ENCODE peak calls at places on chromosomes 7 and 10, in eight cellular contexts. One of them, this sample, is unnamed.

GRCh38 chr7:119482671-119483070 is 790.3 kb upstream of the KCND2 start:
- DNase-seq in Panc1: no peak
- DNase-seq in psoas muscle: no peak
- DNase-seq in ovary: no peak
- DNase-seq in stomach: no peak
- DNase-seq in fibroblast of lung: no peak
- DNase-seq in cardiac muscle cell: no peak
- DNase-seq in choroid plexus epithelial cell: no peak
- DNase-seq in this sample: no peak

GRCh38 chr7:132376361-132377013 is 199.8 kb downstream of the PLXNA4 start:
- DNase-seq in Panc1: no peak
- DNase-seq in psoas muscle: no peak
- DNase-seq in ovary: no peak
- DNase-seq in stomach: no peak
- DNase-seq in fibroblast of lung: no peak
- DNase-seq in cardiac muscle cell: no peak
- DNase-seq in choroid plexus epithelial cell: no peak
- DNase-seq in this sample: no peak

GRCh38 chr10:117408436-117409384 is 33.5 kb upstream of the PDZD8 start:
- DNase-seq in Panc1: no peak
- DNase-seq in psoas muscle: no peak
- DNase-seq in ovary: no peak
- DNase-seq in stomach: no peak
- DNase-seq in fibroblast of lung: no peak
- DNase-seq in cardiac muscle cell: no peak
- DNase-seq in choroid plexus epithelial cell: no peak
- DNase-seq in this sample: no peak

GRCh38 chr7:121395494-121395960 is 581 bp downstream of the FAM3C start:
- DNase-seq in Panc1: no peak
- DNase-seq in psoas muscle: no peak
- DNase-seq in ovary: no peak
- DNase-seq in stomach: peak
- DNase-seq in fibroblast of lung: peak
- DNase-seq in cardiac muscle cell: no peak
- DNase-seq in choroid plexus epithelial cell: peak
- DNase-seq in this sample: no peak

GRCh38 chr10:73577788-73578187 is 13.4 kb downstream of the USP54 start:
- DNase-seq in Panc1: no peak
- DNase-seq in psoas muscle: peak
- DNase-seq in ovary: peak
- DNase-seq in stomach: peak
- DNase-seq in fibroblast of lung: peak
- DNase-seq in cardiac muscle cell: peak
- DNase-seq in choroid plexus epithelial cell: peak
- DNase-seq in this sample: no peak

GRCh38 chr10:51733061-51733460 is 33.7 kb upstream of the CSTF2T start:
- DNase-seq in Panc1: no peak
- DNase-seq in psoas muscle: no peak
- DNase-seq in ovary: no peak
- DNase-seq in stomach: no peak
- DNase-seq in fibroblast of lung: peak
- DNase-seq in cardiac muscle cell: no peak
- DNase-seq in choroid plexus epithelial cell: peak
- DNase-seq in this sample: no peak

GRCh38 chr7:45983720-45984032 is 62.6 kb upstream of the IGFBP3 start:
- DNase-seq in Panc1: no peak
- DNase-seq in psoas muscle: no peak
- DNase-seq in ovary: no peak
- DNase-seq in stomach: no peak
- DNase-seq in fibroblast of lung: no peak
- DNase-seq in cardiac muscle cell: no peak
- DNase-seq in choroid plexus epithelial cell: no peak
- DNase-seq in this sample: no peak

GRCh38 chr10:43073721-43074120 is 3.1 kb upstream of the RET start:
- DNase-seq in Panc1: no peak
- DNase-seq in psoas muscle: peak
- DNase-seq in ovary: no peak
- DNase-seq in stomach: no peak
- DNase-seq in fibroblast of lung: no peak
- DNase-seq in cardiac muscle cell: no peak
- DNase-seq in choroid plexus epithelial cell: no peak
- DNase-seq in this sample: no peak

GRCh38 chr10:99612167-99612831 is 7.9 kb downstream of the SLC25A28 start:
- DNase-seq in Panc1: peak
- DNase-seq in psoas muscle: no peak
- DNase-seq in ovary: no peak
- DNase-seq in stomach: no peak
- DNase-seq in fibroblast of lung: peak
- DNase-seq in cardiac muscle cell: peak
- DNase-seq in choroid plexus epithelial cell: peak
- DNase-seq in this sample: peak

GRCh38 chr7:154503962-154504550 is 451.9 kb downstream of the DPP6 start:
- DNase-seq in Panc1: peak
- DNase-seq in psoas muscle: no peak
- DNase-seq in ovary: no peak
- DNase-seq in stomach: no peak
- DNase-seq in fibroblast of lung: peak
- DNase-seq in cardiac muscle cell: peak
- DNase-seq in choroid plexus epithelial cell: peak
- DNase-seq in this sample: no peak

GRCh38 chr10:125155101-125155500 is 5.3 kb downstream of the CTBP2 start:
- DNase-seq in Panc1: no peak
- DNase-seq in psoas muscle: no peak
- DNase-seq in ovary: no peak
- DNase-seq in stomach: no peak
- DNase-seq in fibroblast of lung: peak
- DNase-seq in cardiac muscle cell: no peak
- DNase-seq in choroid plexus epithelial cell: no peak
- DNase-seq in this sample: no peak

GRCh38 chr10:25858076-25858475 is 76.0 kb upstream of the MYO3A start:
- DNase-seq in Panc1: no peak
- DNase-seq in psoas muscle: no peak
- DNase-seq in ovary: no peak
- DNase-seq in stomach: no peak
- DNase-seq in fibroblast of lung: peak
- DNase-seq in cardiac muscle cell: no peak
- DNase-seq in choroid plexus epithelial cell: no peak
- DNase-seq in this sample: no peak

GRCh38 chr10:80509403-80510161 is 28.1 kb upstream of the SH2D4B start:
- DNase-seq in Panc1: no peak
- DNase-seq in psoas muscle: peak
- DNase-seq in ovary: no peak
- DNase-seq in stomach: no peak
- DNase-seq in fibroblast of lung: peak
- DNase-seq in cardiac muscle cell: no peak
- DNase-seq in choroid plexus epithelial cell: peak
- DNase-seq in this sample: peak

GRCh38 chr10:63069318-63069717 is 63.8 kb upstream of the NRBF2 start:
- DNase-seq in Panc1: no peak
- DNase-seq in psoas muscle: no peak
- DNase-seq in ovary: no peak
- DNase-seq in stomach: no peak
- DNase-seq in fibroblast of lung: no peak
- DNase-seq in cardiac muscle cell: no peak
- DNase-seq in choroid plexus epithelial cell: no peak
- DNase-seq in this sample: no peak

GRCh38 chr7:141737118-141737835 is 881 bp upstream of the SSBP1 start:
- DNase-seq in Panc1: no peak
- DNase-seq in psoas muscle: no peak
- DNase-seq in ovary: no peak
- DNase-seq in stomach: peak
- DNase-seq in fibroblast of lung: peak
- DNase-seq in cardiac muscle cell: no peak
- DNase-seq in choroid plexus epithelial cell: peak
- DNase-seq in this sample: no peak

GRCh38 chr7:69907720-69908119 is 309.4 kb downstream of the AUTS2 start:
- DNase-seq in Panc1: no peak
- DNase-seq in psoas muscle: no peak
- DNase-seq in ovary: no peak
- DNase-seq in stomach: no peak
- DNase-seq in fibroblast of lung: no peak
- DNase-seq in cardiac muscle cell: no peak
- DNase-seq in choroid plexus epithelial cell: no peak
- DNase-seq in this sample: no peak

GRCh38 chr7:8228766-8229674 is 32.9 kb downstream of the ICA1 start:
- DNase-seq in Panc1: no peak
- DNase-seq in psoas muscle: no peak
- DNase-seq in ovary: no peak
- DNase-seq in stomach: no peak
- DNase-seq in fibroblast of lung: no peak
- DNase-seq in cardiac muscle cell: no peak
- DNase-seq in choroid plexus epithelial cell: no peak
- DNase-seq in this sample: no peak

GRCh38 chr10:53088956-53089355 is 316.4 kb upstream of the MBL2 start:
- DNase-seq in Panc1: no peak
- DNase-seq in psoas muscle: no peak
- DNase-seq in ovary: no peak
- DNase-seq in stomach: no peak
- DNase-seq in fibroblast of lung: no peak
- DNase-seq in cardiac muscle cell: no peak
- DNase-seq in choroid plexus epithelial cell: no peak
- DNase-seq in this sample: no peak

GRCh38 chr7:23713285-23714235 is 3.5 kb downstream of the STK31 start:
- DNase-seq in Panc1: peak
- DNase-seq in psoas muscle: no peak
- DNase-seq in ovary: no peak
- DNase-seq in stomach: no peak
- DNase-seq in fibroblast of lung: peak
- DNase-seq in cardiac muscle cell: no peak
- DNase-seq in choroid plexus epithelial cell: peak
- DNase-seq in this sample: no peak

GRCh38 chr7:83937930-83938329 is 256.7 kb downstream of the SEMA3A start:
- DNase-seq in Panc1: no peak
- DNase-seq in psoas muscle: no peak
- DNase-seq in ovary: no peak
- DNase-seq in stomach: no peak
- DNase-seq in fibroblast of lung: no peak
- DNase-seq in cardiac muscle cell: no peak
- DNase-seq in choroid plexus epithelial cell: no peak
- DNase-seq in this sample: no peak

GRCh38 chr7:83931968-83932367 is 262.6 kb downstream of the SEMA3A start:
- DNase-seq in Panc1: no peak
- DNase-seq in psoas muscle: no peak
- DNase-seq in ovary: no peak
- DNase-seq in stomach: no peak
- DNase-seq in fibroblast of lung: no peak
- DNase-seq in cardiac muscle cell: no peak
- DNase-seq in choroid plexus epithelial cell: no peak
- DNase-seq in this sample: no peak

GRCh38 chr7:83936056-83936703 is 258.4 kb downstream of the SEMA3A start:
- DNase-seq in Panc1: peak
- DNase-seq in psoas muscle: peak
- DNase-seq in ovary: peak
- DNase-seq in stomach: peak
- DNase-seq in fibroblast of lung: peak
- DNase-seq in cardiac muscle cell: peak
- DNase-seq in choroid plexus epithelial cell: peak
- DNase-seq in this sample: peak

GRCh38 chr7:83930262-83930661 is 264.3 kb downstream of the SEMA3A start:
- DNase-seq in Panc1: no peak
- DNase-seq in psoas muscle: no peak
- DNase-seq in ovary: no peak
- DNase-seq in stomach: no peak
- DNase-seq in fibroblast of lung: no peak
- DNase-seq in cardiac muscle cell: no peak
- DNase-seq in choroid plexus epithelial cell: no peak
- DNase-seq in this sample: no peak

GRCh38 chr7:83934118-83934734 is 260.4 kb downstream of the SEMA3A start:
- DNase-seq in Panc1: no peak
- DNase-seq in psoas muscle: no peak
- DNase-seq in ovary: no peak
- DNase-seq in stomach: no peak
- DNase-seq in fibroblast of lung: no peak
- DNase-seq in cardiac muscle cell: no peak
- DNase-seq in choroid plexus epithelial cell: peak
- DNase-seq in this sample: no peak
- TF ChIP-seq CTCF in Panc1: no peak
- TF ChIP-seq CTCF in psoas muscle: no peak
- TF ChIP-seq CTCF in ovary: no peak
- TF ChIP-seq CTCF in stomach: no peak
- TF ChIP-seq CTCF in fibroblast of lung: no peak
- TF ChIP-seq CTCF in cardiac muscle cell: peak
- TF ChIP-seq CTCF in choroid plexus epithelial cell: peak
- TF ChIP-seq CTCF in this sample: peak

DNA sequence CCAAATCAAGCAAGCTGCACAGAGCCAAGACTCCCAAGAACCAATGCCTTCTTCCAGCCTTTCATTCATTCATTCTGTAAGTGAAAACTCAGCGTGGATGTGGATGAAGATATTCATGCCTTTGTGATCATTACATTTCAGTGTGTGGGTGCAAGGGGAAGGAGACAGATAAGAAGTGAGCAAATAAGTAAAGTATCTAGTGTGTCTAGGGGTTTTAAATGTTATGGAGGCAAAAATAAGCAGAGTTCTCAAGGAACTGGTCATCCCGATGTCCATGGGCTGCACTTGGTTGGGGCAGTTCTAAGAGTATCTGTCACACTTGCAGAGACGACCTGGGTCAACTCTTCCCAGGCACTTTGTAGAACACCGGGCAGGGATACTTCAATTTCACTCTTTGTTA is 149.1 kb downstream of the KIAA1217 start:
- DNase-seq in Panc1: no peak
- DNase-seq in psoas muscle: no peak
- DNase-seq in ovary: no peak
- DNase-seq in stomach: no peak
- DNase-seq in fibroblast of lung: peak
- DNase-seq in cardiac muscle cell: no peak
- DNase-seq in choroid plexus epithelial cell: no peak
- DNase-seq in this sample: no peak
- TF ChIP-seq CTCF in Panc1: no peak
- TF ChIP-seq CTCF in psoas muscle: no peak
- TF ChIP-seq CTCF in ovary: no peak
- TF ChIP-seq CTCF in stomach: no peak
- TF ChIP-seq CTCF in fibroblast of lung: no peak
- TF ChIP-seq CTCF in cardiac muscle cell: no peak
- TF ChIP-seq CTCF in choroid plexus epithelial cell: no peak
- TF ChIP-seq CTCF in this sample: no peak

DNA sequence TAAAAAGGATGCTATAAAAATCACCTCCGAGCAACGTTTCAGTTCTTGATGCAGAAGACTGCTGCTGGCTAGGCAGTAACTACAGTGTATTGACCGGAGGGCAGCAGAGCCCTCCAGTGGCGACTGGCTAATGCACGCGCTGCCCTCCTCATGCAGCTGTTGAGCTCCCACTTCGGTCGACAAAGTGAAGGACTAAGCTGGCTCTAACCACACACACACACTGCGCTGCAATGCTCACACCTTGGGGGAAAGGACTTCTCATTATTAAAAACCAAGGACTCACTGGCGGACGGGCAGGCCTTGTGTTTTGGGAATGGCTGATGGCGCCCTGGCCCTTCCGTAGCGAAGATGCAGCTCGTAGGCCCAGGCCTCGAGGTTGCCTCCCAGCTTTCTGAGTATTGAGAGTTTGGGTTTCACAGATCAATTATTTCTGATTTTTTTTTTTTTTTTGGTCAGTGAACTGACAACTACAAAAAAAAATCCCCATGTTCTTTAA is 120.9 kb upstream of the DIP2C start:
- DNase-seq in Panc1: no peak
- DNase-seq in psoas muscle: no peak
- DNase-seq in ovary: no peak
- DNase-seq in stomach: no peak
- DNase-seq in fibroblast of lung: no peak
- DNase-seq in cardiac muscle cell: peak
- DNase-seq in choroid plexus epithelial cell: peak
- DNase-seq in this sample: peak
- TF ChIP-seq CTCF in Panc1: no peak
- TF ChIP-seq CTCF in psoas muscle: peak
- TF ChIP-seq CTCF in ovary: no peak
- TF ChIP-seq CTCF in stomach: peak
- TF ChIP-seq CTCF in fibroblast of lung: no peak
- TF ChIP-seq CTCF in cardiac muscle cell: peak
- TF ChIP-seq CTCF in choroid plexus epithelial cell: peak
- TF ChIP-seq CTCF in this sample: no peak

GRCh38 chr7:138632866-138633602 is 68.1 kb downstream of the SVOPL start:
- DNase-seq in Panc1: no peak
- DNase-seq in psoas muscle: no peak
- DNase-seq in ovary: no peak
- DNase-seq in stomach: no peak
- DNase-seq in fibroblast of lung: no peak
- DNase-seq in cardiac muscle cell: no peak
- DNase-seq in choroid plexus epithelial cell: no peak
- DNase-seq in this sample: no peak
- TF ChIP-seq CTCF in Panc1: no peak
- TF ChIP-seq CTCF in psoas muscle: no peak
- TF ChIP-seq CTCF in ovary: no peak
- TF ChIP-seq CTCF in stomach: no peak
- TF ChIP-seq CTCF in fibroblast of lung: no peak
- TF ChIP-seq CTCF in cardiac muscle cell: no peak
- TF ChIP-seq CTCF in choroid plexus epithelial cell: no peak
- TF ChIP-seq CTCF in this sample: no peak